ENCODE peak calls at places on chromosomes 13 and 19, in ten cellular contexts. One of them, this sample, is unnamed.
A peak's percentile ranks its signal among the peaks of the same experiment; 100 is the strongest.

GRCh38 chr13:107233541-107233940 is 665.6 kb upstream of the ARGLU1 start:
- DNase-seq in lower lobe of right lung: no peak
- DNase-seq in progenitor cell of endocrine pancreas: no peak
- DNase-seq in nephron progenitor cell: no peak
- DNase-seq in MCF 10A: no peak
- DNase-seq in mesothelial cell of epicardium: no peak
- DNase-seq in fibroblast of lung: no peak
- DNase-seq in endothelial cell: no peak
- DNase-seq in AG09309: no peak
- DNase-seq in transverse colon: no peak
- DNase-seq in this sample: no peak

GRCh38 chr13:46119883-46120614 is 15.2 kb upstream of the CPB2 start:
- DNase-seq in lower lobe of right lung: no peak
- DNase-seq in progenitor cell of endocrine pancreas: no peak
- DNase-seq in nephron progenitor cell: no peak
- DNase-seq in MCF 10A: peak; percentile 77
- DNase-seq in mesothelial cell of epicardium: peak; percentile 57
- DNase-seq in fibroblast of lung: peak; percentile 82
- DNase-seq in endothelial cell: no peak
- DNase-seq in AG09309: no peak
- DNase-seq in transverse colon: no peak
- DNase-seq in this sample: no peak

GRCh38 chr19:48661746-48662145 is 11.1 kb downstream of the NTN5 start:
- DNase-seq in lower lobe of right lung: no peak
- DNase-seq in progenitor cell of endocrine pancreas: no peak
- DNase-seq in nephron progenitor cell: no peak
- DNase-seq in MCF 10A: no peak
- DNase-seq in mesothelial cell of epicardium: no peak
- DNase-seq in fibroblast of lung: no peak
- DNase-seq in endothelial cell: no peak
- DNase-seq in AG09309: no peak
- DNase-seq in transverse colon: no peak
- DNase-seq in this sample: no peak

GRCh38 chr19:42455621-42456081 is 12.9 kb upstream of the CXCL17 start:
- DNase-seq in lower lobe of right lung: no peak
- DNase-seq in progenitor cell of endocrine pancreas: no peak
- DNase-seq in nephron progenitor cell: no peak
- DNase-seq in MCF 10A: peak; percentile 77
- DNase-seq in mesothelial cell of epicardium: no peak
- DNase-seq in fibroblast of lung: no peak
- DNase-seq in endothelial cell: no peak
- DNase-seq in AG09309: no peak
- DNase-seq in transverse colon: peak; percentile 78
- DNase-seq in this sample: no peak

GRCh38 chr13:24631922-24632321 is 48.3 kb upstream of the ATP12A start:
- DNase-seq in lower lobe of right lung: no peak
- DNase-seq in progenitor cell of endocrine pancreas: no peak
- DNase-seq in nephron progenitor cell: no peak
- DNase-seq in MCF 10A: no peak
- DNase-seq in mesothelial cell of epicardium: no peak
- DNase-seq in fibroblast of lung: peak; percentile 46
- DNase-seq in endothelial cell: no peak
- DNase-seq in AG09309: no peak
- DNase-seq in transverse colon: no peak
- DNase-seq in this sample: no peak

GRCh38 chr13:40640202-40640601 is 26.2 kb downstream of the FOXO1 start:
- DNase-seq in lower lobe of right lung: no peak
- DNase-seq in progenitor cell of endocrine pancreas: no peak
- DNase-seq in nephron progenitor cell: no peak
- DNase-seq in MCF 10A: no peak
- DNase-seq in mesothelial cell of epicardium: no peak
- DNase-seq in fibroblast of lung: no peak
- DNase-seq in endothelial cell: no peak
- DNase-seq in AG09309: no peak
- DNase-seq in transverse colon: no peak
- DNase-seq in this sample: no peak

GRCh38 chr19:49863935-49864320 is 3.4 kb downstream of the PNKP start:
- DNase-seq in lower lobe of right lung: no peak
- DNase-seq in progenitor cell of endocrine pancreas: no peak
- DNase-seq in nephron progenitor cell: no peak
- DNase-seq in MCF 10A: no peak
- DNase-seq in mesothelial cell of epicardium: no peak
- DNase-seq in fibroblast of lung: no peak
- DNase-seq in endothelial cell: no peak
- DNase-seq in AG09309: no peak
- DNase-seq in transverse colon: no peak
- DNase-seq in this sample: no peak

GRCh38 chr13:105961438-105961837 is 574.0 kb downstream of the EFNB2 start:
- DNase-seq in lower lobe of right lung: no peak
- DNase-seq in progenitor cell of endocrine pancreas: no peak
- DNase-seq in nephron progenitor cell: no peak
- DNase-seq in MCF 10A: no peak
- DNase-seq in mesothelial cell of epicardium: no peak
- DNase-seq in fibroblast of lung: no peak
- DNase-seq in endothelial cell: no peak
- DNase-seq in AG09309: no peak
- DNase-seq in transverse colon: no peak
- DNase-seq in this sample: no peak

GRCh38 chr19:50830266-50831025 is 2.9 kb downstream of the KLK15 start:
- DNase-seq in lower lobe of right lung: no peak
- DNase-seq in progenitor cell of endocrine pancreas: no peak
- DNase-seq in nephron progenitor cell: no peak
- DNase-seq in MCF 10A: no peak
- DNase-seq in mesothelial cell of epicardium: no peak
- DNase-seq in fibroblast of lung: no peak
- DNase-seq in endothelial cell: no peak
- DNase-seq in AG09309: no peak
- DNase-seq in transverse colon: peak; percentile 30
- DNase-seq in this sample: no peak

GRCh38 chr19:28634837-28635236 is 578.1 kb downstream of the UQCRFS1 start:
- DNase-seq in lower lobe of right lung: no peak
- DNase-seq in progenitor cell of endocrine pancreas: no peak
- DNase-seq in nephron progenitor cell: no peak
- DNase-seq in MCF 10A: no peak
- DNase-seq in mesothelial cell of epicardium: no peak
- DNase-seq in fibroblast of lung: no peak
- DNase-seq in endothelial cell: no peak
- DNase-seq in AG09309: no peak
- DNase-seq in transverse colon: no peak
- DNase-seq in this sample: no peak

GRCh38 chr19:1286859-1287621 is 1.4 kb downstream of the EFNA2 start:
- DNase-seq in lower lobe of right lung: no peak
- DNase-seq in progenitor cell of endocrine pancreas: no peak
- DNase-seq in nephron progenitor cell: peak; percentile 51
- DNase-seq in MCF 10A: no peak
- DNase-seq in mesothelial cell of epicardium: no peak
- DNase-seq in fibroblast of lung: no peak
- DNase-seq in endothelial cell: no peak
- DNase-seq in AG09309: no peak
- DNase-seq in transverse colon: no peak
- DNase-seq in this sample: no peak

GRCh38 chr19:18519962-18520847 is 1.7 kb downstream of the ELL start:
- DNase-seq in lower lobe of right lung: no peak
- DNase-seq in progenitor cell of endocrine pancreas: peak; percentile 35
- DNase-seq in nephron progenitor cell: peak; percentile 60
- DNase-seq in MCF 10A: peak; percentile 87
- DNase-seq in mesothelial cell of epicardium: peak; percentile 62
- DNase-seq in fibroblast of lung: peak; percentile 85
- DNase-seq in endothelial cell: peak; percentile 64
- DNase-seq in AG09309: no peak
- DNase-seq in transverse colon: peak; percentile 83
- DNase-seq in this sample: peak; percentile 49
- TF ChIP-seq CTCF in lower lobe of right lung: peak; percentile 73
- TF ChIP-seq CTCF in progenitor cell of endocrine pancreas: peak; percentile 82
- TF ChIP-seq CTCF in nephron progenitor cell: peak; percentile 59
- TF ChIP-seq CTCF in MCF 10A: peak; percentile 50
- TF ChIP-seq CTCF in mesothelial cell of epicardium: peak; percentile 55
- TF ChIP-seq CTCF in fibroblast of lung: peak; percentile 46
- TF ChIP-seq CTCF in endothelial cell: peak; percentile 37
- TF ChIP-seq CTCF in AG09309: peak; percentile 66
- TF ChIP-seq CTCF in transverse colon: peak; percentile 64
- TF ChIP-seq CTCF in this sample: peak; percentile 66

DNA sequence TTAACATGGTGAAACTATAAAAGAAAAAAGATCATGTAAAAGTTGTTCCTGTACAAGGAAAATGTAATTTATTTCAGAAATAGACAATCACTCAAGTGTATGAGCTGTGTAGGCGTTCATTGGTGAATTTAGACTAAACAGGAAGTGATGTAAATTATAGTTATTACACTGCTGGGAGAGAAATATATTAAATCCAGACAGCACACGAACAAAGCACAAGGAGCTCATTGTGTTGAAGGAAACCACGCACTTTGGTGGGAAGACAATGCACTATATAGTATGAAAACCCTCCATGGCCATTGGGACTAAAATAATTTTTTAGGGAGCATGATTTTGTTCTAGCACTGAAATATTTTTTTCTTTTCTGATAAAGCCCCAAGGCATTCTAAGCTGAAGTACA is 450.5 kb downstream of the KLF12 start:
- DNase-seq in lower lobe of right lung: no peak
- DNase-seq in progenitor cell of endocrine pancreas: no peak
- DNase-seq in nephron progenitor cell: no peak
- DNase-seq in MCF 10A: no peak
- DNase-seq in mesothelial cell of epicardium: no peak
- DNase-seq in fibroblast of lung: no peak
- DNase-seq in endothelial cell: no peak
- DNase-seq in AG09309: no peak
- DNase-seq in transverse colon: no peak
- DNase-seq in this sample: no peak
- TF ChIP-seq CTCF in lower lobe of right lung: no peak
- TF ChIP-seq CTCF in progenitor cell of endocrine pancreas: no peak
- TF ChIP-seq CTCF in nephron progenitor cell: no peak
- TF ChIP-seq CTCF in MCF 10A: no peak
- TF ChIP-seq CTCF in mesothelial cell of epicardium: no peak
- TF ChIP-seq CTCF in fibroblast of lung: no peak
- TF ChIP-seq CTCF in endothelial cell: no peak
- TF ChIP-seq CTCF in AG09309: no peak
- TF ChIP-seq CTCF in transverse colon: no peak
- TF ChIP-seq CTCF in this sample: no peak

GRCh38 chr13:90750957-90751356 is 596.5 kb upstream of the MIR17HG start:
- DNase-seq in lower lobe of right lung: no peak
- DNase-seq in progenitor cell of endocrine pancreas: no peak
- DNase-seq in nephron progenitor cell: no peak
- DNase-seq in MCF 10A: no peak
- DNase-seq in mesothelial cell of epicardium: no peak
- DNase-seq in fibroblast of lung: no peak
- DNase-seq in endothelial cell: no peak
- DNase-seq in AG09309: no peak
- DNase-seq in transverse colon: no peak
- DNase-seq in this sample: no peak

GRCh38 chr13:90752070-90752469 is 595.4 kb upstream of the MIR17HG start:
- DNase-seq in lower lobe of right lung: no peak
- DNase-seq in progenitor cell of endocrine pancreas: no peak
- DNase-seq in nephron progenitor cell: no peak
- DNase-seq in MCF 10A: no peak
- DNase-seq in mesothelial cell of epicardium: no peak
- DNase-seq in fibroblast of lung: no peak
- DNase-seq in endothelial cell: no peak
- DNase-seq in AG09309: no peak
- DNase-seq in transverse colon: no peak
- DNase-seq in this sample: no peak

GRCh38 chr13:90746230-90746629 is 601.3 kb upstream of the MIR17HG start:
- DNase-seq in lower lobe of right lung: no peak
- DNase-seq in progenitor cell of endocrine pancreas: no peak
- DNase-seq in nephron progenitor cell: no peak
- DNase-seq in MCF 10A: no peak
- DNase-seq in mesothelial cell of epicardium: no peak
- DNase-seq in fibroblast of lung: no peak
- DNase-seq in endothelial cell: no peak
- DNase-seq in AG09309: no peak
- DNase-seq in transverse colon: no peak
- DNase-seq in this sample: no peak

DNA sequence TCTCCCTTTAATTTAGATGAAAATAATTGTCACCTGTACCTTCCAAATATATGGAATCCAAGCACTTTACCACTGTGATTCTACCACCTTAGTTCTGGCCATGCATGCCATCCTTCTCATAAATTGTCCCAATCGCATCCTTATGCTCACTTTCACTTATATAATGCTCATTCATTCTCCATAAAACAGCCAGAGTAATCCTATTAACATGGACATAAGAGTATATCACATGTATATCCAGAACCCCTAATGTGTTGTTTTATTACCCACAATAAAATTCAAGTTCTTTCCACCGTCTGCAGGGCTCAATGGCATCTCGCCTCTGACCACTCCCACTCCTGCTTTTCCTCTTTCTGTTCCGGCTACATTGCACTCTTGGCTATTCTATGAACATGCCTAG is 597.5 kb upstream of the MIR17HG start:
- DNase-seq in lower lobe of right lung: no peak
- DNase-seq in progenitor cell of endocrine pancreas: no peak
- DNase-seq in nephron progenitor cell: no peak
- DNase-seq in MCF 10A: no peak
- DNase-seq in mesothelial cell of epicardium: no peak
- DNase-seq in fibroblast of lung: no peak
- DNase-seq in endothelial cell: no peak
- DNase-seq in AG09309: no peak
- DNase-seq in transverse colon: no peak
- DNase-seq in this sample: no peak
- TF ChIP-seq CTCF in lower lobe of right lung: no peak
- TF ChIP-seq CTCF in progenitor cell of endocrine pancreas: no peak
- TF ChIP-seq CTCF in nephron progenitor cell: no peak
- TF ChIP-seq CTCF in MCF 10A: no peak
- TF ChIP-seq CTCF in mesothelial cell of epicardium: no peak
- TF ChIP-seq CTCF in fibroblast of lung: no peak
- TF ChIP-seq CTCF in endothelial cell: no peak
- TF ChIP-seq CTCF in AG09309: no peak
- TF ChIP-seq CTCF in transverse colon: no peak
- TF ChIP-seq CTCF in this sample: no peak

GRCh38 chr13:113412440-113412839 is 40.8 kb downstream of the ADPRHL1 start:
- DNase-seq in lower lobe of right lung: peak; percentile 24
- DNase-seq in progenitor cell of endocrine pancreas: no peak
- DNase-seq in nephron progenitor cell: no peak
- DNase-seq in MCF 10A: no peak
- DNase-seq in mesothelial cell of epicardium: no peak
- DNase-seq in fibroblast of lung: no peak
- DNase-seq in endothelial cell: no peak
- DNase-seq in AG09309: no peak
- DNase-seq in transverse colon: no peak
- DNase-seq in this sample: no peak

GRCh38 chr13:113408562-113408961 is 44.6 kb upstream of the GRTP1 start:
- DNase-seq in lower lobe of right lung: no peak
- DNase-seq in progenitor cell of endocrine pancreas: no peak
- DNase-seq in nephron progenitor cell: no peak
- DNase-seq in MCF 10A: no peak
- DNase-seq in mesothelial cell of epicardium: no peak
- DNase-seq in fibroblast of lung: no peak
- DNase-seq in endothelial cell: no peak
- DNase-seq in AG09309: no peak
- DNase-seq in transverse colon: no peak
- DNase-seq in this sample: no peak

GRCh38 chr13:113411216-113412023 is 41.9 kb downstream of the ADPRHL1 start:
- DNase-seq in lower lobe of right lung: peak; percentile 37
- DNase-seq in progenitor cell of endocrine pancreas: no peak
- DNase-seq in nephron progenitor cell: no peak
- DNase-seq in MCF 10A: peak; percentile 75
- DNase-seq in mesothelial cell of epicardium: no peak
- DNase-seq in fibroblast of lung: peak; percentile 98
- DNase-seq in endothelial cell: no peak
- DNase-seq in AG09309: peak; percentile 91
- DNase-seq in transverse colon: peak; percentile 52
- DNase-seq in this sample: no peak

GRCh38 chr13:113413178-113413897 is 40.0 kb downstream of the ADPRHL1 start:
- DNase-seq in lower lobe of right lung: peak; percentile 39
- DNase-seq in progenitor cell of endocrine pancreas: no peak
- DNase-seq in nephron progenitor cell: no peak
- DNase-seq in MCF 10A: no peak
- DNase-seq in mesothelial cell of epicardium: no peak
- DNase-seq in fibroblast of lung: peak; percentile 27
- DNase-seq in endothelial cell: no peak
- DNase-seq in AG09309: no peak
- DNase-seq in transverse colon: no peak
- DNase-seq in this sample: no peak

GRCh38 chr13:113410472-113411201 is 42.7 kb downstream of the ADPRHL1 start:
- DNase-seq in lower lobe of right lung: peak; percentile 45
- DNase-seq in progenitor cell of endocrine pancreas: no peak
- DNase-seq in nephron progenitor cell: no peak
- DNase-seq in MCF 10A: peak; percentile 38
- DNase-seq in mesothelial cell of epicardium: no peak
- DNase-seq in fibroblast of lung: peak; percentile 87
- DNase-seq in endothelial cell: no peak
- DNase-seq in AG09309: peak; percentile 45
- DNase-seq in transverse colon: peak; percentile 25
- DNase-seq in this sample: no peak
- TF ChIP-seq CTCF in lower lobe of right lung: no peak
- TF ChIP-seq CTCF in progenitor cell of endocrine pancreas: no peak
- TF ChIP-seq CTCF in nephron progenitor cell: no peak
- TF ChIP-seq CTCF in MCF 10A: no peak
- TF ChIP-seq CTCF in mesothelial cell of epicardium: no peak
- TF ChIP-seq CTCF in fibroblast of lung: no peak
- TF ChIP-seq CTCF in endothelial cell: no peak
- TF ChIP-seq CTCF in AG09309: no peak
- TF ChIP-seq CTCF in transverse colon: no peak
- TF ChIP-seq CTCF in this sample: no peak